ENCODE peak calls at places on chromosomes 3 and 15, in six cellular contexts. M is endothelial cell; I is cerebellar cortex; P is LHCN-M2; U is Daoy; C is naive thymus-derived CD4-positive, alpha-beta T cell. Q is an unnamed sample.

GRCh38 chr3:13377021-13377420 is 43.1 kb downstream of the NUP210 start:
- DNase-seq in M (no peak), I (no peak), P (no peak), U (no peak), C (no peak), Q (no peak)

GRCh38 chr15:39296955-39297354 is 283.9 kb upstream of the THBS1 start:
- DNase-seq in M (no peak), I (no peak), P (no peak), U (no peak), C (no peak), Q (no peak)

GRCh38 chr3:172334743-172335142 is 113.5 kb downstream of the GHSR start:
- DNase-seq in M (no peak), I (no peak), P (no peak), U (no peak), C (no peak), Q (no peak)

GRCh38 chr15:71496336-71496955 is 313.9 kb upstream of the NR2E3 start:
- DNase-seq in M (no peak), I (no peak), P (peak; percentile 59), U (peak; percentile 25), C (no peak), Q (no peak)

GRCh38 chr3:13543251-13543650 is 5.7 kb upstream of the FBLN2 start:
- DNase-seq in M (no peak), I (no peak), P (peak; percentile 60), U (peak; percentile 74), C (no peak), Q (no peak)

GRCh38 chr3:82643948-82644347 is 882.5 kb upstream of the GBE1 start:
- DNase-seq in M (peak; percentile 13), I (peak; percentile 5), P (no peak), U (no peak), C (no peak), Q (no peak)

GRCh38 chr3:35908366-35909232 is 269.3 kb downstream of the ARPP21 start:
- DNase-seq in M (peak; percentile 74), I (peak; percentile 91), P (peak; percentile 80), U (peak; percentile 27), C (peak; percentile 27), Q (peak; percentile 87)

GRCh38 chr3:54046677-54047214 is 75.6 kb upstream of the CACNA2D3 start:
- DNase-seq in M (no peak), I (no peak), P (no peak), U (peak; percentile 92), C (no peak), Q (no peak)

GRCh38 chr3:39362812-39363211 is 20.4 kb upstream of the SLC25A38 start:
- DNase-seq in M (no peak), I (no peak), P (no peak), U (no peak), C (no peak), Q (peak; percentile 95)

GRCh38 chr3:188938999-188939398 is 232.8 kb upstream of the TPRG1 start:
- DNase-seq in M (no peak), I (no peak), P (no peak), U (no peak), C (no peak), Q (no peak)

GRCh38 chr15:26097216-26097615 is 234.1 kb upstream of the ATP10A start:
- DNase-seq in M (no peak), I (peak; percentile 72), P (no peak), U (no peak), C (no peak), Q (no peak)

GRCh38 chr3:133289322-133289721 is 110.5 kb upstream of the BFSP2 start:
- DNase-seq in M (no peak), I (no peak), P (no peak), U (no peak), C (no peak), Q (peak; percentile 3)

GRCh38 chr3:177300039-177300833 is 103.0 kb upstream of the TBL1XR1 start:
- DNase-seq in M (no peak), I (no peak), P (no peak), U (peak; percentile 11), C (no peak), Q (no peak)

GRCh38 chr3:139307601-139308146 is 36.1 kb upstream of the MRPS22 start:
- DNase-seq in M (no peak), I (no peak), P (no peak), U (no peak), C (no peak), Q (no peak)

GRCh38 chr3:18301781-18302180 is 123.4 kb downstream of the SATB1 start:
- DNase-seq in M (no peak), I (no peak), P (no peak), U (peak; percentile 6), C (no peak), Q (no peak)

GRCh38 chr15:82081904-82082810 is 36.3 kb upstream of the MEX3B start:
- DNase-seq in M (peak; percentile 28), I (peak; percentile 7), P (peak; percentile 94), U (peak; percentile 90), C (no peak), Q (peak; percentile 45)

GRCh38 chr3:114496874-114497273 is 203.0 kb downstream of the TIGIT start:
- DNase-seq in M (no peak), I (no peak), P (peak; percentile 86), U (peak; percentile 35), C (no peak), Q (no peak)

GRCh38 chr15:25738171-25738792 is 124.8 kb downstream of the ATP10A start:
- DNase-seq in M (no peak), I (no peak), P (no peak), U (no peak), C (no peak), Q (no peak)

GRCh38 chr15:68333775-68334470 is 56.4 kb downstream of the FEM1B start:
- DNase-seq in M (no peak), I (no peak), P (peak; percentile 64), U (peak; percentile 69), C (no peak), Q (no peak)

GRCh38 chr3:82475306-82475705 is 713.9 kb upstream of the GBE1 start:
- DNase-seq in M (no peak), I (no peak), P (no peak), U (no peak), C (no peak), Q (no peak)

GRCh38 chr3:143119974-143120715 is 574 bp downstream of the CHST2 start:
- DNase-seq in M (peak; percentile 51), I (no peak), P (peak; percentile 28), U (peak; percentile 48), C (peak; percentile 50), Q (no peak)

GRCh38 chr15:48413304-48413703 is 82.1 kb downstream of the DUT start:
- DNase-seq in M (no peak), I (no peak), P (peak; percentile 91), U (no peak), C (no peak), Q (no peak)

GRCh38 chr3:122975163-122975923 is 52.2 kb downstream of the SEMA5B start:
- DNase-seq in M (no peak), I (no peak), P (no peak), U (peak; percentile 93), C (no peak), Q (peak; percentile 49)

GRCh38 chr3:114365268-114365667 is 71.4 kb downstream of the TIGIT start:
- DNase-seq in M (no peak), I (no peak), P (peak; percentile 32), U (no peak), C (no peak), Q (no peak)

GRCh38 chr3:193872265-193872753 is 263.6 kb upstream of the HES1 start:
- DNase-seq in M (no peak), I (no peak), P (peak; percentile 94), U (peak; percentile 98), C (no peak), Q (no peak)

GRCh38 chr15:38593523-38593922 is 28.9 kb upstream of the RASGRP1 start:
- DNase-seq in M (no peak), I (no peak), P (no peak), U (peak; percentile 37), C (no peak), Q (no peak)

GRCh38 chr3:189001559-189001958 is 170.2 kb upstream of the TPRG1 start:
- DNase-seq in M (no peak), I (no peak), P (peak; percentile 85), U (peak; percentile 80), C (no peak), Q (no peak)

Q was measured in NCI-H2029 treated with DMSO at 0.1 percent for 48 hours.